ENCODE peak calls at places on chromosomes 13 and 19, in nine cellular contexts. D, G, T, P, L, Y, C, N and M are unnamed samples.

GRCh38 chr19:55481148-55482127 is 3.5 kb upstream of the NAT14 start:
- DNase-seq in G (peak; percentile 42), T (no peak), N (no peak), P (no peak), L (no peak), C (no peak), D (no peak), Y (no peak), M (no peak)

GRCh38 chr19:37698216-37698615 is 21.3 kb downstream of the ZNF607 start:
- DNase-seq in N (no peak), T (no peak), P (no peak), G (no peak), Y (no peak), L (no peak), D (no peak), C (no peak), M (no peak)

GRCh38 chr13:100796463-100796862 is 121.9 kb upstream of the TMTC4 start:
- DNase-seq in C (no peak), T (no peak), Y (no peak), D (no peak), P (no peak), G (no peak), L (no peak), N (no peak), M (no peak)

GRCh38 chr19:1045247-1045603 is 5.3 kb downstream of the ABCA7 start:
- DNase-seq in G (no peak), L (no peak), D (peak; percentile 17), Y (peak; percentile 81), C (no peak), T (no peak), N (no peak), P (no peak), M (no peak)

GRCh38 chr19:12965017-12965811 is 4.2 kb upstream of the DAND5 start:
- DNase-seq in D (peak; percentile 65), L (peak; percentile 80), T (peak; percentile 65), N (peak; percentile 59), C (no peak), P (no peak), Y (peak; percentile 70), G (peak; percentile 75), M (no peak)

GRCh38 chr13:95301947-95302386 is 716 bp upstream of the ABCC4 start:
- DNase-seq in P (no peak), L (no peak), N (no peak), C (no peak), D (no peak), G (no peak), T (no peak), Y (no peak), M (no peak)

GRCh38 chr19:7970716-7971448 is 27.4 kb upstream of the TIMM44 start:
- DNase-seq in D (no peak), P (no peak), C (peak; percentile 18), Y (no peak), N (peak; percentile 23), G (no peak), L (peak; percentile 63), T (peak; percentile 25), M (no peak)

GRCh38 chr13:44273991-44274810 is 99.4 kb upstream of the SERP2 start:
- DNase-seq in N (peak; percentile 55), C (peak; percentile 57), G (no peak), D (peak; percentile 20), P (no peak), Y (peak; percentile 23), T (peak; percentile 69), L (no peak), M (no peak)